ENCODE peak calls at places on chromosomes 4 and X, in four cellular contexts. H is Panc1, M is mucosa of descending colon, L is mammary epithelial cell. A is an unnamed sample.

GRCh38 chrX:118526149-118526548 is 30.5 kb downstream of the DOCK11 start:
- DNase-seq in H (no peak), M (no peak), L (no peak), A (no peak)

GRCh38 chr4:155807021-155807420 is 48.2 kb downstream of the GUCY1B1 start:
- DNase-seq in H (no peak), M (no peak), L (no peak), A (peak; percentile 53)

GRCh38 chr4:26296021-26296420 is 24.8 kb upstream of the RBPJ start:
- DNase-seq in H (no peak), M (no peak), L (no peak), A (no peak)

GRCh38 chrX:134764202-134764785 is 106.0 kb upstream of the PLAC1 start:
- DNase-seq in H (peak; percentile 61), M (no peak), L (peak; percentile 30), A (no peak)

GRCh38 chr4:1938027-1938426 is 66.8 kb downstream of the NSD2 start:
- DNase-seq in H (no peak), M (no peak), L (peak; percentile 25), A (no peak)

GRCh38 chr4:123346944-123347343 is 49.7 kb upstream of the SPRY1 start:
- DNase-seq in H (no peak), M (no peak), L (no peak), A (no peak)

GRCh38 chrX:40849906-40850672 is 114.7 kb upstream of the MED14 start:
- DNase-seq in H (no peak), M (no peak), L (no peak), A (no peak)

GRCh38 chr4:127686656-127687055 is 43.5 kb upstream of the SLC25A31 start:
- DNase-seq in H (no peak), M (no peak), L (peak; percentile 46), A (no peak)

GRCh38 chrX:73401591-73402266 is 45.1 kb upstream of the CDX4 start:
- DNase-seq in H (no peak), M (no peak), L (no peak), A (no peak)

GRCh38 chr4:145623831-145624230 is 4.6 kb downstream of the MMAA start:
- DNase-seq in H (no peak), M (no peak), L (peak; percentile 49), A (no peak)

GRCh38 chrX:43958529-43958928 is 14.7 kb downstream of the NDP start:
- DNase-seq in H (peak; percentile 71), M (no peak), L (peak; percentile 68), A (peak; percentile 19)

GRCh38 chr4:110508827-110509446 is 33.0 kb downstream of the ENPEP start:
- DNase-seq in H (no peak), M (no peak), L (peak; percentile 8), A (no peak)

GRCh38 chr4:154586296-154587033 is 4.1 kb downstream of the FGA start:
- DNase-seq in H (no peak), M (no peak), L (no peak), A (no peak)

GRCh38 chrX:17710836-17711235 is 26.5 kb upstream of the SCML1 start:
- DNase-seq in H (no peak), M (no peak), L (no peak), A (no peak)

GRCh38 chr4:102541708-102542107 is 40.5 kb downstream of the NFKB1 start:
- DNase-seq in H (no peak), M (peak; percentile 31), L (no peak), A (no peak)

GRCh38 chr4:76342803-76343202 is 36.3 kb downstream of the STBD1 start:
- DNase-seq in H (no peak), M (no peak), L (no peak), A (no peak)

GRCh38 chr4:181908168-181908567 is 335.0 kb upstream of the TENM3 start:
- DNase-seq in H (no peak), M (no peak), L (no peak), A (no peak)

GRCh38 chrX:47199286-47199685 is 5.7 kb downstream of the UBA1 start:
- DNase-seq in H (no peak), M (no peak), L (no peak), A (no peak)

GRCh38 chrX:47198687-47199080 is 5.1 kb downstream of the UBA1 start:
- DNase-seq in H (no peak), M (no peak), L (no peak), A (no peak)

GRCh38 chrX:47196098-47196497 is 2.5 kb downstream of the UBA1 start:
- DNase-seq in H (no peak), M (no peak), L (no peak), A (no peak)

GRCh38 chrX:47197526-47197925 is 3.9 kb downstream of the UBA1 start:
- DNase-seq in H (no peak), M (no peak), L (no peak), A (no peak)

GRCh38 chrX:47198026-47198686 is 4.5 kb downstream of the UBA1 start:
- DNase-seq in H (no peak), M (no peak), L (no peak), A (no peak)
- H3K4me3 ChIP-seq in H (no peak overlapping the region), M (no peak overlapping the region), L (no peak overlapping the region), A (no peak overlapping the region)

DNA sequence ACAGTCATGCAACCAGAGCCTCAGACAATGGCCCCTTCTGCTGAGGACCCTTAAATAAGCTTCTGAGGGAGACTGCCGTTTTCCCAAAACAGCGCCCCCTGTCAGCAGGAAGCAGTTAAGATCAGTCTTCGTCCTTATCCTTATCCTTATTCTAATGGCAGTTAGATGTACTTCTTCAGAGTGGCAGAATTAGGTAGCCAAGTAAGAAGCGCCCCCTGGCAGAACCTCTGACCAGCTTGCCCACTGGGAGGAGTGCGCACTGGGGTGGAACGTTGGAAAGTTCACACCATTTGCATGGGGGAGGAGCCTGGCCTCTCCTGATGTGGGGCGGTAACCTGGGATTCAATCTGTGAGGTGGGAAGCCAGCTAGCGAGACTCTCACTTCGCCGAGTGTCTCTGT is 133.6 kb upstream of the QRFPR start:
- DNase-seq in H (no peak), M (no peak), L (no peak), A (no peak)
- TF ChIP-seq CTCF in H (no peak), M (no peak), L (no peak), A (no peak)

DNA sequence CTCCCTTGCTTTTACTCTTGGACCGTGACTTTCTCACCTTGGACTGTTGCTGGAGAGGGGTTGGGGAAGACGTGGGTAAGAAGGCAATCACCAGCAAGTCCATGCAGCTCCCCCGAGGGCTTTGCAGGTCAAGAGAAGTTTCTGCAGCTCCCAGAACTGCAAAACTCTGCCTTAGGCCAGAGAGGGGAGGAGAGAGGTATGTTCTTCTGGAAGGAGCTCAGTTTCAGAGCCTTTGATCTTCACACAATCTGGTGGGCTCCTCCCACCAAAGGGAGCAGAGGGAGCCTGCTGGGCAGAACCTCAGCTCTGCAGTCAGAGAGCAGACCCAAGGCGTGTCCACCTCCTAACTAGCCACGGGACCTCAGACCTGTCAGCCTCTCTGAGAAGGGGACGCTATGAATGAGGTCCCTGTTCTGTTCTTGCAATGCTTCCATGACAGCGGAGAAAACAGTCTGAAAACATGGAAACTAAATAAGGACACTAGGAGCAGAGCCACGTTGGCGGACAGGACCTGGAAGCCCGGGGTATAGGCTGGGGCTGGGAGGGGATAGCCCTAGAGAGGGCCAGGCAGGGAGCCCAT is 92.8 kb downstream of the EVC2 start:
- DNase-seq in H (no peak), M (no peak), L (peak; percentile 21), A (no peak)
- H3K36me3 ChIP-seq in H (no peaks in the 10 kb centered on the region), M (no peaks in the 10 kb centered on the region), L (peaks cover 9% of the 10 kb centered on the region), A (peaks cover 29% of the 10 kb centered on the region)

DNA sequence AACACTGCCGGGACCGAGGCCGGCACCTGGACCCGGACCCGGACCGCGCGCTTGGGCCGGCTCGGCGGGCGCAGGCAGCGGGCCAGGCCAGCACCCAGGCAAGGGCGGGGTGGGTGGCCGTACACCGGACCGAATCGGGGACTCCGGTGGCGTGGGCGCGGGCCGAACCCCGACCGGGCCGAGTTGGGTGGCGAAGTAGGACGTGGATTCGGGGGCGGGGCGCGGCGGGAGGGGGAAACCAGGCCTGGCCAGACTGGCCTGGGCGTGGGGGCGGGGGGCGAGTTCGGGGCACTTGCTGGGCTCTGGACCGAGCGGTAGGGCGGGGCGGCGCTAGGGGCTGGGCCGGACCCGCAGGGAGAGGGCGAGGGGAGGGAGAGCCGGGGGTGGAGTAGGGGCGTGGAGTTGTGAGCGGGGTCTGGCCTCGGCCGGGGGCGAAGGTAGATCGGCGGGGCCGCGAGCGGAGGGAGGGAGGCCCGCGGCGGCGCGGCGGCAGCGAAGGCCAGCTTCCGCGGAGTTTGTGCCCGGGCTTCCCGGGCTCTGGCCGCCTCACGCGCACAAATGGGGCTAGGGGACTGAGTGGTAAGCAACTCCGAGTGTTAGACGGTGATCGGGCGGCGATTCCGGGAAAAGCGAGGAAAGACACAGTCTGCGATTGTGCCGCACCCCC is 1.8 kb upstream of the BCORL1 start:
- DNase-seq in H (no peak), M (peak; percentile 74), L (no peak), A (no peak)
- H3K4me3 ChIP-seq in H (no peak overlapping the region), M (peak overlapping the region; percentile 17), L (no peak overlapping the region), A (peak overlapping the region; percentile 48)

GRCh38 chr4:176868676-176869075 is 76.0 kb upstream of the VEGFC start:
- DNase-seq in H (no peak), M (no peak), L (no peak), A (no peak)

GRCh38 chr4:176875441-176875930 is 82.8 kb upstream of the VEGFC start:
- DNase-seq in H (no peak), M (no peak), L (no peak), A (peak; percentile 9)

GRCh38 chr4:176875026-176875425 is 82.3 kb upstream of the VEGFC start:
- DNase-seq in H (no peak), M (no peak), L (no peak), A (no peak)

GRCh38 chr4:176872461-176872860 is 79.7 kb upstream of the VEGFC start:
- DNase-seq in H (no peak), M (no peak), L (no peak), A (no peak)
- TF ChIP-seq CTCF in H (no peak), M (no peak), L (no peak), A (no peak)

DNA sequence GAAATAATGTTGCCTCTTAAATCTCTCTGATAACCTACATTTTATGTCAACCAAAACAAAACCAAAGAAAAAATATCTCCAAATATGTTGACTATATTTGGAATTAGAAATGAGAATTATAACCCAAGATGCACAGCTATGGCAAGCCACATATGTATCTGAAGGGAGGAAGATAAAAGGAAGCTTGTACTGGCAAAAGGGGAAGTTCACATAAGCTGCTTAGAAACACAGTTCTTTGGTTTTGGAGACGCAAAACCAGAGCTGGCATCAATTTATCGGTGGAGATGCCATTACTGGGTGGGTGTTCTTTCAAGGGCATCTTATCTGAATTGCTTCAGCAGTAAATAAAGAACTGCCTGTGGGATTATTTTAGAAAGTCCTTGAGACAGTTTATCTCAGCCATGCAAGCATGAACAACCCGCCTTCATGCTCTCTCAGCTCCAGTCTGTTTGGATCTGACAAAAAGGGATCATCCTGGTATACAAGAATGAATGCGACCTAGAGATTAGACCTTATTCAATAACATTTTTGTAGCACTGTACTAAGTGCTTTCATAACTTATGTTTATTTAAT is 60.8 kb downstream of the DDX60 start:
- DNase-seq in H (no peak), M (no peak), L (no peak), A (no peak)
- H3K36me3 ChIP-seq in H (no peaks in the 10 kb centered on the region), M (no peaks in the 10 kb centered on the region), L (no peaks in the 10 kb centered on the region), A (peaks cover 3% of the 10 kb centered on the region)

GRCh38 chr4:176538217-176538925 is 218.6 kb downstream of the SPCS3 start:
- DNase-seq in H (no peak), M (no peak), L (peak; percentile 95), A (peak; percentile 74)
- H3K4me3 ChIP-seq in H (no peak overlapping the region), M (no peak overlapping the region), L (no peak overlapping the region), A (no peak overlapping the region)